ENCODE peak calls at places on chromosomes 2 and 18, in four cellular contexts. M, T, H and W are unnamed samples.

GRCh38 chr2:112480540-112481049 is 1.4 kb upstream of the TTL start:
- DNase-seq in M (peak), T (peak), H (peak), W (no peak)

GRCh38 chr18:9726936-9727335 is 18.8 kb downstream of the RAB31 start:
- DNase-seq in M (no peak), T (no peak), H (no peak), W (no peak)

GRCh38 chr18:58541789-58542425 is 87.0 kb downstream of the ALPK2 start:
- DNase-seq in M (no peak), T (no peak), H (peak), W (peak)

GRCh38 chr18:32735781-32736180 is 37.0 kb downstream of the KLHL14 start:
- DNase-seq in M (no peak), T (no peak), H (peak), W (no peak)

GRCh38 chr18:77138270-77138669 is 5.7 kb upstream of the MBP start:
- DNase-seq in M (no peak), T (no peak), H (no peak), W (no peak)

GRCh38 chr2:216700088-216700567 is 4.8 kb upstream of the IGFBP5 start:
- DNase-seq in M (no peak), T (no peak), H (no peak), W (no peak)

GRCh38 chr2:222025891-222026271 is 272.9 kb downstream of the PAX3 start:
- DNase-seq in M (peak), T (no peak), H (no peak), W (no peak)

GRCh38 chr2:196230051-196230450 is 58.7 kb upstream of the STK17B start:
- DNase-seq in M (no peak), T (no peak), H (no peak), W (no peak)

GRCh38 chr2:53568463-53568862 is 199.1 kb upstream of the CHAC2 start:
- DNase-seq in M (no peak), T (no peak), H (no peak), W (no peak)

GRCh38 chr2:29159125-29159524 is 43.9 kb downstream of the CLIP4 start:
- DNase-seq in M (no peak), T (no peak), H (no peak), W (no peak)

GRCh38 chr2:96207073-96207777 is 1.4 kb downstream of the STARD7 start:
- DNase-seq in M (no peak), T (no peak), H (no peak), W (no peak)

GRCh38 chr2:179559108-179559806 is 294.6 kb upstream of the SESTD1 start:
- DNase-seq in M (no peak), T (no peak), H (no peak), W (no peak)

GRCh38 chr2:96409543-96410184 is 74.1 kb downstream of the NCAPH start:
- DNase-seq in M (no peak), T (no peak), H (no peak), W (no peak)

GRCh38 chr2:180823546-180824141 is 156.8 kb upstream of the UBE2E3 start:
- DNase-seq in M (no peak), T (no peak), H (no peak), W (no peak)

GRCh38 chr2:158060862-158061435 is 40.7 kb upstream of the UPP2 start:
- DNase-seq in M (no peak), T (no peak), H (no peak), W (peak)

GRCh38 chr18:46260016-46260878 is 156.1 kb downstream of the HAUS1 start:
- DNase-seq in M (no peak), T (no peak), H (no peak), W (no peak)

GRCh38 chr18:50569930-50570329 is 10.0 kb downstream of the MAPK4 start:
- DNase-seq in M (peak), T (no peak), H (no peak), W (no peak)

GRCh38 chr2:10934308-10934978 is 22.7 kb downstream of the KCNF1 start:
- DNase-seq in M (no peak), T (no peak), H (peak), W (no peak)

GRCh38 chr2:169361706-169362345 is 508 bp downstream of the LRP2 start:
- DNase-seq in M (peak), T (no peak), H (no peak), W (no peak)

GRCh38 chr2:176496756-176497155 is 227.5 kb downstream of the MTX2 start:
- DNase-seq in M (no peak), T (no peak), H (no peak), W (no peak)

GRCh38 chr18:23137788-23138216 is 2.5 kb downstream of the CABLES1 start:
- DNase-seq in M (no peak), T (no peak), H (no peak), W (no peak)

GRCh38 chr2:64402876-64403275 is 51.1 kb upstream of the LGALSL start:
- DNase-seq in M (no peak), T (peak), H (no peak), W (no peak)

GRCh38 chr2:38740851-38741541 is 10.2 kb downstream of the SRSF7 start:
- DNase-seq in M (peak), T (peak), H (peak), W (no peak)

GRCh38 chr18:24924066-24924716 is 427.8 kb downstream of the ZNF521 start:
- DNase-seq in M (peak), T (no peak), H (no peak), W (no peak)

GRCh38 chr18:61496374-61496773 is 163.1 kb downstream of the CDH20 start:
- DNase-seq in M (peak), T (no peak), H (no peak), W (no peak)

GRCh38 chr2:72745679-72746368 is 80.0 kb downstream of the EXOC6B start:
- DNase-seq in M (peak), T (peak), H (peak), W (peak)

GRCh38 chr2:181466661-181467576 is 9.7 kb downstream of the ITGA4 start:
- DNase-seq in M (peak), T (peak), H (peak), W (peak)

GRCh38 chr18:76371301-76371700 is 123.7 kb downstream of the ZNF516 start:
- DNase-seq in M (no peak), T (no peak), H (no peak), W (no peak)

GRCh38 chr2:101113441-101114267 is 37.5 kb downstream of the TBC1D8 start:
- DNase-seq in M (peak), T (no peak), H (peak), W (peak)

GRCh38 chr2:179302149-179302548 is 37.5 kb upstream of the SESTD1 start:
- DNase-seq in M (no peak), T (no peak), H (no peak), W (no peak)

GRCh38 chr2:188776634-188777033 is 197.5 kb upstream of the COL3A1 start:
- DNase-seq in M (no peak), T (no peak), H (no peak), W (peak)

GRCh38 chr18:63969965-63970802 is at the start of gene SERPINB8:
- DNase-seq in M (peak), T (peak), H (peak), W (peak)
- TF ChIP-seq REST in M (no peak), T (no peak), H (no peak), W (no peak)

GRCh38 chr2:128563348-128563687 is 244.7 kb upstream of the HS6ST1 start:
- DNase-seq in M (no peak), T (no peak), H (no peak), W (no peak)
- H3K27ac ChIP-seq in M (no peak), T (no peak), H (no peak), W (no peak)

GRCh38 chr2:227818569-227819397 is 5.1 kb downstream of the CCL20 start:
- DNase-seq in M (no peak), T (no peak), H (peak), W (no peak)

GRCh38 chr2:227816507-227817274 is 3.0 kb downstream of the CCL20 start:
- DNase-seq in M (no peak), T (no peak), H (peak), W (no peak)

GRCh38 chr2:227817336-227817735 is 3.7 kb downstream of the CCL20 start:
- DNase-seq in M (no peak), T (no peak), H (no peak), W (no peak)

GRCh38 chr2:227819398-227819697 is 5.7 kb downstream of the CCL20 start:
- DNase-seq in M (no peak), T (no peak), H (no peak), W (no peak)

DNA sequence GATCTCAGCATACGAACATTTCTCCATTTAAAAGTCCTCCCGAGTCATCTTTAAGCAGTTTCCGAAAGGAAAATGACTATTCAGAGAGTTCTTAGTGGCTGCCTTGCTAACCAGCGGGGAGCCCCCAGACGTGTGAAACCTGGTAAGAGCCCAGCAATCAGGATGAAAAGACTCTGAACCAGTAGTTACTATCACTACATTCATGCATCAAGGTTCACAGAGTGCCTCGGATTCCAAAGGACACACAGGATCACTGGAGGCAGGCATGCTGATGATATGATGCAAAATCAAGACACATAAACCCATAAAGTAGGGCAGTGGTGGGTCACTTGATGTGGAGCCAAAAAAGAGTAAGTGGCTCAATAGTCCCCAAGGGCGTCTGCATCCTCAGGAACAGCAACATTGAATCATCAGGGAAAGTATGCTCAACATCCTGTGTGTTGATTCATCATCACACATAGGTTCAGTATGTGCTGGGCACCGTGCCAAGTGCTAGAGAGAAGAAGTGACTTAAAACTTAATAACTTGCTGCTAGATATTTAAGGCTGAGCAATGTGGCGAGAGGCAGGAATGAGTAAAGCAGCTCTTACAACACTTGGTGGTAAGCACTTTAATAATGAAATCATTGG is 4.4 kb downstream of the CCL20 start:
- DNase-seq in M (peak), T (no peak), H (peak), W (peak)
- TF ChIP-seq REST in M (no peak), T (no peak), H (no peak), W (no peak)

GRCh38 chr2:231337807-231338759 is 57.4 kb upstream of the B3GNT7 start:
- DNase-seq in M (no peak), T (no peak), H (peak), W (no peak)

GRCh38 chr2:231336236-231336635 is 59.3 kb upstream of the B3GNT7 start:
- DNase-seq in M (no peak), T (no peak), H (no peak), W (no peak)

GRCh38 chr2:231334981-231335380 is 60.5 kb upstream of the B3GNT7 start:
- DNase-seq in M (no peak), T (no peak), H (no peak), W (no peak)

GRCh38 chr2:231335591-231335990 is 59.9 kb upstream of the B3GNT7 start:
- DNase-seq in M (no peak), T (no peak), H (no peak), W (no peak)

GRCh38 chr2:231336700-231337099 is 58.8 kb upstream of the B3GNT7 start:
- DNase-seq in M (no peak), T (no peak), H (no peak), W (no peak)
- H3K27ac ChIP-seq in M (no peak), T (no peak), H (no peak), W (no peak)

GRCh38 chr2:225893151-225893550 is 493.6 kb downstream of the NYAP2 start:
- DNase-seq in M (no peak), T (no peak), H (peak), W (no peak)
- TF ChIP-seq REST in M (no peak), T (no peak), H (no peak), W (no peak)